ENCODE peak calls at places on chromosome 16, in four cellular contexts. U is fibroblast of lung; H is mesenchymal stem cell; G is effector memory CD4-positive, alpha-beta T cell. Z is an unnamed sample. For H3K9me3, the result is how much of the 10 kb centered on the place peaks cover.

GRCh38 chr16:3182608-3183444 is 5.2 kb upstream of the OR1F1 start:
- DNase-seq in U (peak), H (peak), G (no peak), Z (no peak)

GRCh38 chr16:84836234-84836647 is 16.5 kb downstream of the CRISPLD2 start:
- DNase-seq in U (peak), H (peak), G (no peak), Z (no peak)

GRCh38 chr16:83802135-83802534 is 5.6 kb upstream of the HSBP1 start:
- DNase-seq in U (peak), H (peak), G (no peak), Z (no peak)

GRCh38 chr16:85639529-85640253 is 26.6 kb downstream of the GSE1 start:
- DNase-seq in U (no peak), H (no peak), G (no peak), Z (no peak)

GRCh38 chr16:51497541-51498211 is 346.6 kb upstream of the SALL1 start:
- DNase-seq in U (no peak), H (no peak), G (no peak), Z (no peak)

GRCh38 chr16:777826-778225 is 10.4 kb downstream of the RPUSD1 start:
- DNase-seq in U (peak), H (peak), G (no peak), Z (no peak)

GRCh38 chr16:57600048-57600835 is 28.2 kb upstream of the ADGRG1 start:
- DNase-seq in U (no peak), H (peak), G (no peak), Z (no peak)

GRCh38 chr16:85777583-85778310 is 21.6 kb downstream of the EMC8 start:
- DNase-seq in U (peak), H (no peak), G (no peak), Z (no peak)

GRCh38 chr16:63933841-63934240 is 1188.0 kb downstream of the CDH11 start:
- DNase-seq in U (no peak), H (no peak), G (no peak), Z (no peak)

GRCh38 chr16:75322706-75323105 is 71.3 kb upstream of the BCAR1 start:
- DNase-seq in U (peak), H (peak), G (no peak), Z (no peak)

GRCh38 chr16:77943770-77944169 is 78.6 kb upstream of the CLEC3A start:
- DNase-seq in U (no peak), H (no peak), G (no peak), Z (no peak)

DNA sequence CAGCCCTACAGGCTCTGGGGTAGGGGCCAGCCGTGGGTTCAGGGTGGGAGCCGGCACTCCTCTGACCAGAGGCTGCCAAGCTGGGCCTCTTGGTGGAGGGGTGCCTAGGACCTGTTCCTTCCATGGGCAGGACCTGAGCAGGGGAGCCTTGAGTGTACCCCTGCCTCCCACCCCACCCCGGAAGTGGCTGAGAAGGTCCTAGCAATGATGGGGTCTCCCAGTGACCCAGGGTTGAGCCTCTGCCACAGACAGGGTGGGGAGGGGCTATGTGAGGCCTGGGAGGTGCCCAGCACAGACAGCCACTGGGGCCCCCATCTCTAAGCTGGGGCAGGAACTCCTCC is 6.2 kb upstream of the MTSS2 start:
- DNase-seq in U (no peak), H (no peak), G (no peak), Z (no peak)
- H3K9me3 ChIP-seq in U (under half), H (under half), G (under half), Z (under half)

GRCh38 chr16:31745900-31746299 is 127.7 kb upstream of the ZNF267 start:
- DNase-seq in U (no peak), H (no peak), G (no peak), Z (no peak)
- H3K9me3 ChIP-seq in U (under half), H (half or more), G (under half), Z (under half)

GRCh38 chr16:23384878-23385277 is 68.1 kb downstream of the COG7 start:
- DNase-seq in U (peak), H (no peak), G (no peak), Z (no peak)
- H3K9me3 ChIP-seq in U (under half), H (under half), G (under half), Z (under half)

GRCh38 chr16:35557731-35558130 is 2098.3 kb downstream of the TP53TG3F start:
- DNase-seq in U (no peak), H (no peak), G (no peak), Z (no peak)

GRCh38 chr16:35552763-35553162 is 2093.4 kb downstream of the TP53TG3F start:
- DNase-seq in U (no peak), H (no peak), G (no peak), Z (no peak)
- H3K9me3 ChIP-seq in U (under half), H (under half), G (under half), Z (under half)

DNA sequence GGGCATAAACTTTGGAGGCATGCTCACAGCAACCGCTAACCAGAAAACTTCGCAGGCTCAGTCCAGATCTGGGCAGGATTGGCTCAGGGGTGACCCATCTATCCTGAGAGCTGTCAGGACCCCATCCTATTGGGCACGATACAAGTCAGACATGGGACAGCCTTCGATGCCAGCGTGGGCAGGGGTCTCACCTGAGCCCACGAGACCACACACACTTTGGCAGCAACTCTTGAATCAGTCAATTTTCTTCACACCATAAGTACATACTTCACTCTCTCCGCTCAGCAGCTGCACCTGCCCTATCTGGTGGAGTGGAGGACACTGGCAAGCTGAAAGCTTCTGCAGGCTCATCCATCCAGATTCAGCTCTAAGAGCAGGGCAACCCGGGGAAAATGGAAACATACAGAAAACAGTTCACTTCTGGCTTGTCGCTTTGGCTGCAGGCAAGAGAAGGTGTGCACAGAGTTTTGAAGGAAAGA is 48.3 kb downstream of the ZFHX3 start:
- DNase-seq in U (no peak), H (no peak), G (no peak), Z (no peak)
- H3K9me3 ChIP-seq in U (under half), H (under half), G (under half), Z (under half)

DNA sequence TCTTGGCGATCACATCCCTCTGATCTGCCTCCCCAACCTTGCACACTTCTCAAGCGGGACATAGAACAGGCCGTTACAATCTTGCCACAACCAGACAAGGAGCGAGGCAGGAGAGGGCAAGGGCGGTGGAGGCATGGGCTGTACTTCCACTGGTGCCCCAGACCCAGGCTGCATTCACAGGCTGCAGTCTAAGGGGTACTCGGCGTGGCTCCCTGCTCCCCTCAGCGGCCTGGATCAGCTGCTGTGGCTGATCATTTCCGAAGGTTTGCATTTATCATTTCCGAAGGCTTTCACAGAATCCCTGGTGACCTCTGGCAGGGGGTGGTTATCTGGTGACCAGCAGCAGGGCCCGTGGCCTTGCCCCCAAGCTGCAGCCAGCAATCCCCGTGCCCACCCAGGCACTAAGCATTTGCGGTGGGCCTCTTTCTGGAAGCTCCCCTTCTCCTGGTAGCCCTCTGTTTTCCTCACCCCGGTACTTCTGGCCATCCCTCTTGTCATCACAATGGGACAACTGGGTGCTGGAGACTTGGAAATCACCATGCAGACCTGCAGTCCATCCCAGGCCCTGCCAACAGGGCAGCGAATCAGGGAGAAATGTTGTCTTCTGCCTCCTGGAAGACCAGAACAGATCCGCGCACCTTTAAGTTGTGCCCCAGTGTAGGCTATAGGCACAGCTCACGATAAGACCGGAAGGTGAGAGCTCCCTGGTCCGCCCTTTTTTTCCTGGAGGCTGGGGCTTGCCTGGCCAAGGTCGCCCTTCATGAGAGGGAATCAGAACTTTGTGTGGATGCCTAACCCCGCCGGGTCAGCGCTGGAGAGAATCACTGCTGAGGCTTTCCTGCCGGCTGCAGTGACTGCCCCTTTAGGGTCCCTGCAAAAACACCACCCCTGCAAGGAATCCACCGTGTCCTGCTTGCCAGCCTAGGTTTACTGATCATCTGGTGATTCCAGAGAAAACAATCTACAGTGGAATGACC is 1739.1 kb downstream of the TP53TG3F start:
- DNase-seq in U (no peak), H (no peak), G (no peak), Z (no peak)
- H3K9me3 ChIP-seq in U (under half), H (under half), G (under half), Z (under half)

GRCh38 chr16:79349803-79350202 is 250.7 kb downstream of the MAF start:
- DNase-seq in U (no peak), H (no peak), G (no peak), Z (no peak)

GRCh38 chr16:79348521-79349306 is 251.8 kb downstream of the MAF start:
- DNase-seq in U (no peak), H (no peak), G (no peak), Z (no peak)

GRCh38 chr16:79355600-79356358 is 244.8 kb downstream of the MAF start:
- DNase-seq in U (no peak), H (no peak), G (no peak), Z (no peak)

GRCh38 chr16:79347176-79347715 is 253.3 kb downstream of the MAF start:
- DNase-seq in U (no peak), H (no peak), G (no peak), Z (no peak)

DNA sequence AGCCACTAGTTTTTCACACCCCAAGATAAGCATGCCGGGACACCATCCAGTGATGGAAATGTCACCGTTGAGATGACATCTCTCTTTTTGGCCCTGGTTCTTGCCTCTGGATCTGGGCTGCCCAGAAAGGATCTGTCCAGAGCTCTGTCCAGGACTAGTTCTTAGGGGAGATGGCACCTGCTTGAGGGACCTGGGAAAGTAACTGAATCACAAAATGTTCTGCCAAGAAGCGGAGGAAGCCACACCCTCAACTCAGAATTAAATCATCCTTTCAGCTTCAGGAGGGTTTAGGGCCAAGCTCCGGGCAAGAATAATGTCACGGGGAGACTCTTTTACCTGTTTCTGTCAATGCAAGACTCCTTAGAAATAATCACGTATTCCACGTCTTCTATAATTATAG is 248.6 kb downstream of the MAF start:
- DNase-seq in U (no peak), H (no peak), G (no peak), Z (no peak)
- H3K9me3 ChIP-seq in U (under half), H (under half), G (under half), Z (under half)

GRCh38 chr16:88904676-88905365 is 38.4 kb upstream of the PABPN1L start:
- DNase-seq in U (no peak), H (no peak), G (no peak), Z (no peak)
- H3K9me3 ChIP-seq in U (under half), H (under half), G (under half), Z (under half)

DNA sequence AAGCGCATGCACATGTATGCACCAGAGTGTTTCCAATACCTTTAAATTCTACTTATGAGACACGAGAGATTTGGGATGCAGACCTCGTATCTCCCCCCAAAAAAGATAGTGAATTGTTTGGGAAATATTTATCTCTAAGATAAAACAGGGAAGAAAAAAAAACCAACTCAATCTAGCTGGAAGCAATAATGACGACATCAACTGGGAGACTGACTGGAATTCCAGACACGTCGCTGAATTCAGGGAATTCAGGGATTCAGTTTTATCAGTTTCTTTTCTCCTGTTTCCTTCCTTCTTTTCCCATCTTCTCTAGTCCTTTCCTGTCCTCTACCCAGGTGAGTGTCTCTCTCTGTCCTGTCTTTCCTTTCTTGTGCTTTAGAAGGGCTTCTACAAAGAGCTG is 473.4 kb downstream of the RBFOX1 start:
- DNase-seq in U (no peak), H (no peak), G (no peak), Z (no peak)
- H3K9me3 ChIP-seq in U (under half), H (under half), G (under half), Z (under half)